ENCODE peak calls at places on chromosomes 4 and X, in four cellular contexts. E is NCI-H1092 treated with DMSO at 0.1 percent for 48 hours, L is NCI-H2081, R is occipital lobe. T is an unnamed sample.

GRCh38 chrX:2406891-2407518 is 93.8 kb downstream of the DHRSX start:
- DNase-seq in E (no peak), R (no peak), L (no peak), T (no peak)

GRCh38 chr4:83189631-83190136 is 75.2 kb upstream of the PLAC8 start:
- DNase-seq in R (no peak), E (no peak), L (no peak), T (no peak)

GRCh38 chrX:56798866-56799864 is 70.1 kb downstream of the NBDY start:
- DNase-seq in R (no peak), E (peak), L (peak), T (peak)

GRCh38 chr4:19437008-19437407 is 814.7 kb upstream of the SLIT2 start:
- DNase-seq in R (no peak), E (no peak), L (no peak), T (no peak)

GRCh38 chrX:50075630-50076349 is 125.0 kb downstream of the AKAP4 start:
- DNase-seq in E (no peak), L (no peak), R (no peak), T (no peak)

GRCh38 chr4:57136281-57136680 is 26.1 kb upstream of the IGFBP7 start:
- DNase-seq in E (no peak), R (no peak), L (no peak), T (no peak)

GRCh38 chrX:147757750-147758149 is 154.0 kb upstream of the FMR1 start:
- DNase-seq in R (no peak), E (no peak), L (no peak), T (no peak)

GRCh38 chr4:33078145-33078544 is 2358.0 kb downstream of the PCDH7 start:
- DNase-seq in L (no peak), R (no peak), E (no peak), T (no peak)

GRCh38 chr4:54660591-54660990 is 2.8 kb downstream of the KIT start:
- DNase-seq in E (no peak), L (no peak), R (no peak), T (no peak)

GRCh38 chr4:37882665-37883296 is 8.1 kb upstream of the TBC1D1 start:
- DNase-seq in E (no peak), L (no peak), R (no peak), T (peak)

GRCh38 chr4:83320548-83320947 is 14.1 kb downstream of the HPSE start:
- DNase-seq in L (no peak), E (no peak), R (no peak), T (no peak)

GRCh38 chr4:134695433-134695832 is 493.8 kb upstream of the PABPC4L start:
- DNase-seq in R (no peak), E (no peak), L (no peak), T (no peak)

GRCh38 chrX:114152130-114152529 is 431.8 kb upstream of the HTR2C start:
- DNase-seq in E (no peak), R (no peak), L (no peak), T (no peak)

GRCh38 chr4:76012388-76012801 is 5.1 kb upstream of the CXCL9 start:
- DNase-seq in R (no peak), L (no peak), E (no peak), T (no peak)

GRCh38 chrX:27222661-27223060 is 240.5 kb downstream of the PPP4R3C start:
- DNase-seq in E (no peak), R (no peak), L (no peak), T (no peak)

GRCh38 chr4:7649741-7650531 is 215.2 kb upstream of the PSAPL1 start:
- DNase-seq in E (no peak), L (no peak), R (no peak), T (no peak)

GRCh38 chr4:54215379-54216072 is 13.6 kb upstream of the PDGFRA start:
- DNase-seq in L (peak), E (no peak), R (no peak), T (no peak)

GRCh38 chrX:15107367-15107988 is 162.4 kb downstream of the ASB9 start:
- DNase-seq in R (no peak), E (no peak), L (no peak), T (no peak)

GRCh38 chr4:77931452-77932135 is 69.0 kb downstream of the MRPL1 start:
- DNase-seq in E (no peak), L (no peak), R (no peak), T (no peak)

GRCh38 chrX:66728818-66729271 is 90.0 kb upstream of the EDA2R start:
- DNase-seq in E (peak), L (peak), R (peak), T (peak)

GRCh38 chr4:123553279-123553678 is 156.7 kb downstream of the SPRY1 start:
- DNase-seq in E (no peak), L (no peak), R (no peak), T (no peak)

GRCh38 chr4:169109276-169109675 is 99.2 kb upstream of the CBR4 start:
- DNase-seq in L (no peak), R (no peak), E (no peak), T (no peak)

GRCh38 chrX:49174723-49175122 is 3.0 kb downstream of the PLP2 start:
- DNase-seq in R (no peak), L (no peak), E (no peak), T (peak)

GRCh38 chr4:151395873-151396272 is 13.1 kb upstream of the FHIP1A start:
- DNase-seq in R (no peak), L (no peak), E (no peak), T (no peak)

GRCh38 chr4:114603455-114603854 is 4.8 kb downstream of the UGT8 start:
- DNase-seq in E (no peak), L (no peak), R (no peak), T (no peak)

GRCh38 chr4:155047755-155048154 is 160.7 kb upstream of the NPY2R start:
- DNase-seq in E (no peak), L (no peak), R (no peak), T (no peak)

GRCh38 chr4:113468165-113469022 is 293.1 kb downstream of the CAMK2D start:
- DNase-seq in R (peak), L (no peak), E (no peak), T (no peak)

GRCh38 chr4:13484749-13485345 is 707 bp upstream of the RAB28 start:
- DNase-seq in E (peak), L (peak), R (no peak), T (no peak)

GRCh38 chr4:15368906-15369305 is 58.9 kb upstream of the C1QTNF7 start:
- DNase-seq in E (no peak), R (no peak), L (no peak), T (no peak)

GRCh38 chr4:5689065-5689464 is 19.3 kb downstream of the EVC2 start:
- DNase-seq in L (no peak), R (no peak), E (no peak), T (no peak)

T was measured in T47D.